ENCODE peak calls at places on chromosomes 11 and 22, in five cellular contexts. O is tibial artery, J is pancreas, X is psoas muscle, G is adrenal gland. C is an unnamed sample.

GRCh38 chr11:12800032-12800671 is 125.9 kb downstream of the TEAD1 start:
- DNase-seq in O (no peak), J (no peak), X (no peak), G (no peak), C (no peak)

GRCh38 chr11:116960916-116961315 is 123.5 kb upstream of the APOA1 start:
- DNase-seq in O (no peak), J (no peak), X (no peak), G (no peak), C (no peak)

GRCh38 chr11:100403817-100404216 is 283.3 kb upstream of the ARHGAP42 start:
- DNase-seq in O (no peak), J (no peak), X (no peak), G (no peak), C (no peak)

GRCh38 chr11:35064114-35064800 is 74.7 kb upstream of the CD44 start:
- DNase-seq in O (no peak), J (no peak), X (no peak), G (no peak), C (no peak)

GRCh38 chr22:45996241-45997076 is 19.5 kb upstream of the WNT7B start:
- DNase-seq in O (peak; percentile 75), J (peak; percentile 78), X (peak; percentile 78), G (peak; percentile 55), C (peak; percentile 85)

GRCh38 chr11:107583629-107584195 is 7.2 kb upstream of the ELMOD1 start:
- DNase-seq in O (no peak), J (no peak), X (no peak), G (no peak), C (no peak)

GRCh38 chr11:113447621-113448310 is 27.4 kb downstream of the DRD2 start:
- DNase-seq in O (no peak), J (no peak), X (no peak), G (no peak), C (no peak)

GRCh38 chr11:64089915-64090810 is 54.4 kb downstream of the FLRT1 start:
- DNase-seq in O (no peak), J (no peak), X (no peak), G (no peak), C (no peak)

GRCh38 chr22:27952091-27952490 is 33.0 kb upstream of the PITPNB start:
- DNase-seq in O (no peak), J (no peak), X (no peak), G (no peak), C (no peak)

GRCh38 chr22:27799334-27800249 is 2.0 kb downstream of the MN1 start:
- DNase-seq in O (no peak), J (peak; percentile 77), X (peak; percentile 53), G (no peak), C (no peak)

GRCh38 chr11:129041611-129042018 is 98.9 kb upstream of the TP53AIP1 start:
- DNase-seq in O (no peak), J (no peak), X (no peak), G (no peak), C (no peak)

GRCh38 chr11:74322667-74323066 is 11.2 kb upstream of the P4HA3 start:
- DNase-seq in O (peak; percentile 92), J (no peak), X (peak; percentile 80), G (no peak), C (peak; percentile 69)

GRCh38 chr22:37581534-37581933 is 1.6 kb upstream of the LGALS2 start:
- DNase-seq in O (no peak), J (peak; percentile 93), X (peak; percentile 62), G (peak; percentile 52), C (no peak)

GRCh38 chr11:119687220-119688046 is 41.6 kb downstream of the NECTIN1 start:
- DNase-seq in O (no peak), J (no peak), X (no peak), G (no peak), C (no peak)
- H3K27ac ChIP-seq in O (no peak overlapping the region), J (no peak overlapping the region), X (no peak overlapping the region), G (no peak overlapping the region), C (no peak overlapping the region)

GRCh38 chr22:43216738-43217137 is 29.8 kb upstream of the TTLL12 start:
- DNase-seq in O (no peak), J (peak; percentile 26), X (no peak), G (no peak), C (no peak)
- H3K36me3 ChIP-seq in O (no peaks in the 10 kb centered on the region), J (no peaks in the 10 kb centered on the region), X (no peaks in the 10 kb centered on the region), G (no peaks in the 10 kb centered on the region), C (no peaks in the 10 kb centered on the region)

GRCh38 chr22:31248965-31249940 is 37.2 kb downstream of the LIMK2 start:
- DNase-seq in O (no peak), J (no peak), X (no peak), G (no peak), C (no peak)
- H3K4me3 ChIP-seq in O (peak overlapping the region; percentile 69), J (peak overlapping the region; percentile 54), X (peak overlapping the region; percentile 74), G (peak overlapping the region; percentile 56), C (peak overlapping the region; percentile 57)

GRCh38 chr11:70230151-70230839 is 27.2 kb downstream of the FADD start:
- DNase-seq in O (no peak), J (no peak), X (no peak), G (no peak), C (no peak)
- H3K27ac ChIP-seq in O (no peak overlapping the region), J (no peak overlapping the region), X (no peak overlapping the region), G (no peak overlapping the region), C (peak overlapping the region; percentile 46)

DNA sequence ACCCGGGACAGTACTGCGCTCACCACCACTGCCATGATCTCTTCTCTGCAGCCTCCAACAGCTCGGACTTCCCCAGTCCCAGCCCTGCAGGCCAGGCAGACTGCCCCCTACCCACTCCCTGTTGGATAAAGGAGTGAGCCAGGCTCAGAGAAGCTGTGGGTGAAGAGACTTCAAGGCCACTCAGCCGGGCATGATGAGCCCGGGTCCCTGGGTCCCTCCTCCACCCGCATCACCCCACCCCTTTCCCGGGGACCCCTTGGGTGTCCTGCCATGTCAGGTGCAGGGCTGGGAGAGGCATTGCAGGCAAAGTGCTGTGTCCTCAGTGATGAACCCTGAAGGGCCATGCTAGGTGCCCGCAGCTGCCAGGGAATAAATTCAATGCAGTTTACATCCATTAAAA is 14.5 kb downstream of the LSP1 start:
- DNase-seq in O (no peak), J (peak; percentile 50), X (peak; percentile 15), G (no peak), C (no peak)
- H3K36me3 ChIP-seq in O (no peaks in the 10 kb centered on the region), J (no peaks in the 10 kb centered on the region), X (no peaks in the 10 kb centered on the region), G (no peaks in the 10 kb centered on the region), C (no peaks in the 10 kb centered on the region)

GRCh38 chr11:3161309-3161708 is 3.8 kb downstream of the OSBPL5 start:
- DNase-seq in O (peak; percentile 45), J (no peak), X (no peak), G (no peak), C (no peak)
- H3K4me3 ChIP-seq in O (peak overlapping the region; percentile 60), J (no peak overlapping the region), X (peak overlapping the region; percentile 70), G (no peak overlapping the region), C (no peak overlapping the region)

DNA sequence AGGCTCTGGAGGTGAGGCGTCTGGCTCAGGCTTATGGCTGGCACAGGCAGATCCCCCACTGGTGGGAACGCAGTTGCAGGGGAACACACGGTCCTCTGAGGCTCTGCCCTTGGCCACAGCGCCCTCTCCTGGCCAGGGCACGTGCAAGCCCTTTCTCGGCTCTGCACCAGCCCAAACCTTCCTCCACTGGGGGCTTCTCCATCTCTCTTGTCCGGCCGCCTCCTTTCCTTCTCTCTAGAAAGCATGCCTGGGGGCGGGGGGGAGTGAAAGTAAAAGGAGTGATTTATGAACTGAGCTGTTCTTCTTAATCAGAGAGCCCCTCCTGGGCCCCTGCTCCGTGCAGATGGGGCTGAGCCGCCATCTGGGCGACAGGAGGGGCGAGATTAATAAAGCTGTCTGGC is 56.5 kb downstream of the TP53I11 start:
- DNase-seq in O (peak; percentile 51), J (peak; percentile 59), X (peak; percentile 65), G (peak; percentile 74), C (peak; percentile 71)
- H3K27ac ChIP-seq in O (peak overlapping the region; percentile 68), J (no peak overlapping the region), X (no peak overlapping the region), G (no peak overlapping the region), C (peak overlapping the region; percentile 82)

GRCh38 chr22:31425331-31426050 is 26.1 kb downstream of the DRG1 start:
- DNase-seq in O (no peak), J (no peak), X (no peak), G (no peak), C (no peak)
- H3K36me3 ChIP-seq in O (peaks cover 97% of the 10 kb centered on the region), J (peaks cover 78% of the 10 kb centered on the region), X (peaks cover 17% of the 10 kb centered on the region), G (peaks cover 92% of the 10 kb centered on the region), C (peaks cover 98% of the 10 kb centered on the region)

GRCh38 chr11:124868322-124869274 is 3.4 kb downstream of the ROBO3 start:
- DNase-seq in O (no peak), J (peak; percentile 71), X (no peak), G (no peak), C (no peak)
- H3K4me3 ChIP-seq in O (no peak overlapping the region), J (no peak overlapping the region), X (no peak overlapping the region), G (no peak overlapping the region), C (no peak overlapping the region)

GRCh38 chr22:24467340-24467739 is 27.8 kb upstream of the UPB1 start:
- DNase-seq in O (no peak), J (no peak), X (no peak), G (no peak), C (no peak)
- H3K27ac ChIP-seq in O (peak overlapping the region; percentile 55), J (peak overlapping the region; percentile 19), X (no peak overlapping the region), G (no peak overlapping the region), C (peak overlapping the region; percentile 33)